ENCODE peak calls at places on chromosomes 5 and 9, in nine cellular contexts. O is sigmoid colon, V is ovary, L is stomach, D is K562, W is suprapubic skin, U is tibial nerve, X is A549, T is HepG2. R is an unnamed sample.

GRCh38 chr5:173735171-173735570 is 118.7 kb upstream of the BOD1 start:
- DNase-seq in D (no peak), L (no peak), O (no peak), V (no peak), T (no peak), X (no peak), W (no peak), U (no peak), R (no peak)

GRCh38 chr9:2459756-2460155 is 161.8 kb upstream of the VLDLR start:
- DNase-seq in V (no peak), D (no peak), L (no peak), X (no peak), W (no peak), T (no peak), O (no peak), U (no peak), R (no peak)

GRCh38 chr5:102858221-102858620 is 103.1 kb downstream of the PAM start:
- DNase-seq in U (no peak), O (no peak), D (no peak), X (peak), W (no peak), T (no peak), V (no peak), L (no peak), R (no peak)

GRCh38 chr5:82023530-82024095 is 51.8 kb downstream of the ATG10 start:
- DNase-seq in O (no peak), X (no peak), L (no peak), W (no peak), T (no peak), D (no peak), U (no peak), V (no peak), R (no peak)

GRCh38 chr9:6686396-6686795 is 40.9 kb upstream of the GLDC start:
- DNase-seq in U (no peak), L (no peak), D (no peak), X (peak), W (no peak), T (peak), O (no peak), V (no peak), R (no peak)

GRCh38 chr5:176533390-176533789 is 3.8 kb downstream of the RNF44 start:
- DNase-seq in W (no peak), D (peak), X (no peak), O (no peak), T (no peak), L (no peak), V (no peak), U (no peak), R (peak)

GRCh38 chr9:116383956-116384355 is 230.4 kb downstream of the PAPPA start:
- DNase-seq in O (no peak), W (no peak), X (no peak), L (no peak), U (no peak), V (no peak), D (no peak), T (no peak), R (no peak)

GRCh38 chr9:92055624-92056023 is 59.6 kb downstream of the SPTLC1 start:
- DNase-seq in O (no peak), D (no peak), X (no peak), U (no peak), W (no peak), L (no peak), T (no peak), V (no peak), R (no peak)

GRCh38 chr5:179165421-179166170 is 105.4 kb downstream of the ZNF354C start:
- DNase-seq in O (peak), V (no peak), D (no peak), X (no peak), T (no peak), U (no peak), L (no peak), W (peak), R (no peak)

GRCh38 chr9:124054671-124055212 is 43.2 kb downstream of the LHX2 start:
- DNase-seq in W (no peak), T (peak), X (peak), D (peak), U (no peak), O (no peak), V (no peak), L (no peak), R (no peak)

GRCh38 chr5:55691265-55692105 is 20.6 kb downstream of the SLC38A9 start:
- DNase-seq in W (no peak), O (no peak), T (peak), V (no peak), U (no peak), L (no peak), X (peak), D (peak), R (no peak)

GRCh38 chr9:114347675-114348074 is 18.0 kb downstream of the ORM2 start:
- DNase-seq in V (no peak), O (no peak), D (no peak), L (no peak), U (no peak), W (no peak), X (no peak), T (no peak), R (peak)

GRCh38 chr5:135880801-135881200 is 14.8 kb downstream of the IL9 start:
- DNase-seq in W (no peak), D (no peak), X (no peak), O (no peak), V (no peak), T (no peak), U (no peak), L (no peak), R (no peak)

GRCh38 chr9:121945849-121946248 is 147.3 kb downstream of the TTLL11 start:
- DNase-seq in O (no peak), X (no peak), T (no peak), V (no peak), W (no peak), U (no peak), L (no peak), D (no peak), R (no peak)

GRCh38 chr9:72579880-72580570 is 58.6 kb downstream of the TMC1 start:
- DNase-seq in V (no peak), D (peak), L (no peak), X (no peak), W (no peak), U (no peak), O (no peak), T (no peak), R (no peak)

GRCh38 chr5:84287964-84288363 is 96.7 kb downstream of the EDIL3 start:
- DNase-seq in X (peak), W (no peak), O (no peak), T (no peak), L (no peak), U (no peak), V (no peak), D (no peak), R (no peak)

GRCh38 chr9:130240410-130241197 is 25.0 kb upstream of the HMCN2 start:
- DNase-seq in T (peak), X (peak), U (peak), W (no peak), D (peak), O (peak), V (no peak), L (peak), R (no peak)

GRCh38 chr5:150245111-150245789 is 44.3 kb downstream of the CAMK2A start:
- DNase-seq in V (peak), W (no peak), O (no peak), X (no peak), D (peak), T (no peak), L (no peak), U (no peak), R (peak)

GRCh38 chr5:142684508-142685031 is 1.3 kb downstream of the FGF1 start:
- DNase-seq in W (no peak), U (peak), T (no peak), O (no peak), L (no peak), D (no peak), V (no peak), X (no peak), R (no peak)

GRCh38 chr9:115945009-115945431 is 208.6 kb upstream of the PAPPA start:
- DNase-seq in X (peak), L (no peak), D (no peak), W (no peak), O (no peak), V (no peak), T (no peak), U (no peak), R (no peak)

GRCh38 chr5:52693279-52693678 is 94.4 kb upstream of the ITGA1 start:
- DNase-seq in V (no peak), L (peak), W (no peak), U (no peak), O (peak), X (peak), T (peak), D (peak), R (no peak)

GRCh38 chr9:129317179-129318011 is 139.3 kb upstream of the IER5L start:
- DNase-seq in O (peak), T (peak), V (peak), U (peak), L (no peak), D (peak), W (no peak), X (peak), R (peak)

GRCh38 chr5:81817086-81817485 is 66.2 kb upstream of the SSBP2 start:
- DNase-seq in U (no peak), O (no peak), V (no peak), L (no peak), W (no peak), D (no peak), X (no peak), T (no peak), R (no peak)

GRCh38 chr5:15833365-15833764 is 333.4 kb downstream of the FBXL7 start:
- DNase-seq in U (no peak), V (no peak), W (no peak), T (no peak), L (no peak), X (no peak), O (no peak), D (no peak), R (no peak)

GRCh38 chr5:107604990-107605389 is 65.7 kb downstream of the EFNA5 start:
- DNase-seq in D (no peak), W (no peak), X (no peak), V (no peak), U (no peak), O (no peak), T (no peak), L (no peak), R (no peak)

GRCh38 chr5:5014836-5015235 is 125.3 kb upstream of the ADAMTS16 start:
- DNase-seq in X (no peak), V (no peak), T (no peak), D (no peak), W (no peak), L (no peak), O (no peak), U (no peak), R (no peak)

GRCh38 chr5:82365744-82366228 is 87.6 kb upstream of the RPS23 start:
- DNase-seq in W (no peak), V (no peak), L (no peak), X (peak), D (no peak), T (peak), U (no peak), O (no peak), R (peak)

GRCh38 chr9:78118742-78119473 is 87.3 kb upstream of the GNAQ start:
- DNase-seq in V (no peak), X (no peak), D (no peak), O (no peak), T (no peak), U (no peak), L (no peak), W (no peak), R (no peak)

GRCh38 chr9:4750021-4750673 is 9.1 kb upstream of the AK3 start:
- DNase-seq in W (no peak), X (peak), U (no peak), O (no peak), D (peak), T (no peak), L (no peak), V (no peak), R (no peak)

GRCh38 chr5:147448766-147449165 is 61.1 kb downstream of the DPYSL3 start:
- DNase-seq in D (no peak), X (no peak), V (no peak), W (no peak), T (no peak), U (no peak), O (no peak), L (no peak), R (no peak)

GRCh38 chr9:4237748-4238511 is 61.9 kb downstream of the GLIS3 start:
- DNase-seq in U (no peak), O (no peak), D (no peak), T (no peak), V (no peak), L (no peak), W (no peak), X (no peak), R (no peak)

GRCh38 chr5:135900276-135900675 is 4.6 kb upstream of the IL9 start:
- DNase-seq in D (no peak), L (no peak), U (no peak), T (no peak), X (no peak), V (no peak), W (no peak), O (no peak), R (no peak)

GRCh38 chr5:133227897-133228296 is 176.1 kb downstream of the HSPA4 start:
- DNase-seq in X (no peak), O (peak), W (no peak), L (no peak), U (no peak), T (no peak), V (no peak), D (no peak), R (no peak)

GRCh38 chr5:40762716-40763115 is 7.0 kb upstream of the TTC33 start:
- DNase-seq in O (no peak), V (no peak), X (no peak), L (no peak), D (no peak), W (no peak), U (no peak), T (no peak), R (no peak)

GRCh38 chr5:30103056-30104020 is 1090.1 kb upstream of the CDH6 start:
- DNase-seq in D (no peak), X (peak), L (no peak), V (no peak), T (no peak), U (no peak), W (no peak), O (no peak), R (no peak)

GRCh38 chr5:157862183-157862851 is 3.4 kb upstream of the CLINT1 start:
- DNase-seq in U (no peak), O (no peak), W (no peak), T (no peak), L (no peak), D (no peak), X (no peak), V (no peak), R (no peak)

GRCh38 chr5:140347382-140347781 is 979 bp upstream of the HBEGF start:
- DNase-seq in O (no peak), T (no peak), D (no peak), V (no peak), U (no peak), L (no peak), X (no peak), W (no peak), R (no peak)

GRCh38 chr5:140348104-140348503 is 1.7 kb upstream of the HBEGF start:
- DNase-seq in X (no peak), W (no peak), U (no peak), V (no peak), O (no peak), T (no peak), D (no peak), L (no peak), R (no peak)

GRCh38 chr5:140349244-140349643 is 2.8 kb upstream of the HBEGF start:
- DNase-seq in V (no peak), O (no peak), L (peak), T (no peak), D (peak), W (no peak), X (no peak), U (no peak), R (no peak)

GRCh38 chr5:140355551-140355950 is 4.4 kb upstream of the SLC4A9 start:
- DNase-seq in U (no peak), V (no peak), W (no peak), T (no peak), D (no peak), O (no peak), L (no peak), X (no peak), R (no peak)

GRCh38 chr5:140351609-140352334 is 5.4 kb upstream of the HBEGF start:
- DNase-seq in U (no peak), X (peak), O (no peak), V (no peak), T (peak), L (no peak), W (no peak), D (peak), R (no peak)
- TF ChIP-seq EP300 in U (no peak), X (no peak), O (no peak), V (no peak), T (no peak), L (no peak), W (no peak), D (no peak), R (no peak)

GRCh38 chr5:100584069-100584468 is 48.9 kb downstream of the FAM174A start:
- DNase-seq in T (no peak), U (no peak), W (no peak), V (no peak), L (no peak), O (no peak), D (no peak), X (no peak), R (no peak)
- TF ChIP-seq EP300 in T (no peak), U (no peak), W (no peak), V (no peak), L (no peak), O (no peak), D (no peak), X (no peak), R (no peak)

GRCh38 chr9:120348951-120349429 is 231.0 kb downstream of the CDK5RAP2 start:
- DNase-seq in T (peak), V (no peak), W (no peak), L (peak), D (peak), U (no peak), O (no peak), X (peak), R (peak)
- TF ChIP-seq EP300 in T (no peak), V (no peak), W (no peak), L (no peak), D (no peak), U (no peak), O (no peak), X (no peak), R (no peak)

DNA sequence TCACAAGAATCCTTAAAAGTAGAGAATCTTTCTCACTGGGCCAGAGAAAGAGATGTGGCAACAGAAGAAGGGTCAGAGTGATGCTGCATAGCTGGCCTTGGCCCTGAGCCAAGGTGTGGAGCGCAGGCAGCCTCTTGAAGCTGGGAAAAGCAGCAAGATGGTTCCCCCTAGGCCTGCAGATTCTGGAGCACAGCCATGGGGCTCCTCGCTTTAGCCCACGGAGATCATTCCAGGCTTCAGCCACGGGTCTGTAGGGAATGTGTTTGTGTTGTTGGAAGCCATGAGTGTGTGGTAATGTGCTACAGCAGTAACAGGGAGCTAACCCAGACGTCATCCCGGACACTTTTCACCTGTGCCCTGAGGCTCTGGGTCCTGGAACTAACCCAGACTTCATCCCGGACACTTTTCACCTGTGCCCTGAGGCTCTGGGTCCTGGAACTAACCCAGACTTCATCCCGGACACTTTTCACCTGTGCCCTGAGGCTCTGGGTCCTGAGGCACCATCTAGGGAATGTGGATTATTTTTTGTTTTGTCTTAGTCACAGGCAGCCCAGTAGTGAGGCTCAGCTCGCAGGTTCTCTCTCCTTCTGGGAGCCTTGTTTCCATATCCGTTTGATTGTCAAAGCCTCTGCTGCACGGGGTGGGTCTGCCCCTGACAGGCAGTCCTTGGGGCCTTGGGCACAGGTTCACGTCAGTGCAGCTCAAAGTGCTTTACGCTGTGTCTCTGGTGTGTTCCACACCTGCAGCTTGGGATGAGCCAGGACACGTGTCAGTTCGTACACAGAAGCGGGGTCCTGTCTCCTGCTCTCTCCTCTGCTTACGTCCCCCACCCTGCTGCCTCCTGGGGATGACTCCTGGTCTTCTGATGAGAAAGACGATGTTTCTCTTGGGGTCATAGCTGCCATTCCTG is 56.3 kb upstream of the EXOC3 start:
- DNase-seq in U (no peak), D (no peak), W (peak), X (no peak), T (no peak), O (peak), L (no peak), V (peak), R (no peak)
- TF ChIP-seq EP300 in U (no peak), D (no peak), W (no peak), X (no peak), T (no peak), O (no peak), L (no peak), V (no peak), R (no peak)